ENCODE peak calls at places on chromosomes 13 and 19, in five cellular contexts. Y is pancreas; I is effector memory CD4-positive, alpha-beta T cell; L is heart left ventricle; P is right lobe of liver. N is an unnamed sample.

GRCh38 chr13:78265098-78265497 is 338.3 kb downstream of the POU4F1 start:
- DNase-seq in I (no peak), L (no peak), Y (no peak), P (no peak), N (no peak)

GRCh38 chr13:112968380-112968909 is 569 bp upstream of the MCF2L start:
- DNase-seq in P (peak), Y (peak), I (peak), L (no peak), N (no peak)

GRCh38 chr19:58330458-58330857 is 3.7 kb downstream of the ZSCAN22 start:
- DNase-seq in I (no peak), P (no peak), L (no peak), Y (no peak), N (peak)

GRCh38 chr13:44470623-44471562 is 97.3 kb downstream of the SERP2 start:
- DNase-seq in P (no peak), Y (no peak), I (no peak), L (no peak), N (no peak)

GRCh38 chr13:106522112-106522511 is 13.3 kb downstream of the EFNB2 start:
- DNase-seq in Y (no peak), I (no peak), L (no peak), P (no peak), N (no peak)

GRCh38 chr19:47239152-47239551 is 8.2 kb upstream of the BBC3 start:
- DNase-seq in Y (no peak), P (no peak), I (no peak), L (no peak), N (no peak)

GRCh38 chr19:51327066-51327985 is 14.6 kb downstream of the VSIG10L start:
- DNase-seq in P (no peak), I (peak), Y (no peak), L (peak), N (no peak)

GRCh38 chr13:29688193-29688592 is 92.7 kb upstream of the SLC7A1 start:
- DNase-seq in I (no peak), Y (no peak), P (no peak), L (no peak), N (no peak)

GRCh38 chr13:49441846-49442245 is 2.0 kb downstream of the CAB39L start:
- DNase-seq in P (no peak), I (no peak), L (no peak), Y (no peak), N (no peak)

GRCh38 chr13:100773923-100774641 is 99.5 kb upstream of the TMTC4 start:
- DNase-seq in L (no peak), P (no peak), Y (no peak), I (no peak), N (no peak)

GRCh38 chr13:52809310-52809769 is 39.1 kb downstream of the PCDH8 start:
- DNase-seq in L (peak), Y (no peak), I (no peak), P (no peak), N (no peak)
- H3K27ac ChIP-seq in L (no peak), Y (no peak), I (no peak), P (no peak), N (no peak)

GRCh38 chr19:17943284-17944221 is 10.7 kb downstream of the CCDC124 start:
- DNase-seq in P (no peak), Y (no peak), L (no peak), I (no peak), N (peak)
- H3K27ac ChIP-seq in P (no peak), Y (no peak), L (no peak), I (no peak), N (no peak)

DNA sequence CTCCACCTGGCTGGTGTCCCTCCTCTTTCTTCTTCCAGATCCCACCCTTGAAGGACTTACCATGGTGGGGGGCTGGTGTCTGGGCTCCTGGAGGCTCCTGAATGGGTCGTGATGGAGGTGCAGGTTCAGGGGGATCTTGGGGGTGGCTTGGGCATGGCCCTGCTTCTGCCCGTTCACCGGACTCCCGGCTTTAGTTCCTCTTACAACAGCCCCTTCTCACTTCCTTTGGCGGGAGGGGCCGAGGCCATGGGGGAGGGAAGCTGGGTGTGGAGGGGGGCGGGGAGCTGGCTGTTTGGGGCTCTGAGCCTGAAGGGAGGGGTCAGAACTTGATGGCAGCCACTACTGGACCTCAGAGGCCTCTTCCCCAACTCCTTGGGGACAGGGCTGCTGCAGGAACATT is at the start of gene MYO1F:
- DNase-seq in Y (no peak), I (no peak), L (peak), P (peak), N (peak)
- H3K27ac ChIP-seq in Y (peak), I (peak), L (no peak), P (peak), N (peak)

DNA sequence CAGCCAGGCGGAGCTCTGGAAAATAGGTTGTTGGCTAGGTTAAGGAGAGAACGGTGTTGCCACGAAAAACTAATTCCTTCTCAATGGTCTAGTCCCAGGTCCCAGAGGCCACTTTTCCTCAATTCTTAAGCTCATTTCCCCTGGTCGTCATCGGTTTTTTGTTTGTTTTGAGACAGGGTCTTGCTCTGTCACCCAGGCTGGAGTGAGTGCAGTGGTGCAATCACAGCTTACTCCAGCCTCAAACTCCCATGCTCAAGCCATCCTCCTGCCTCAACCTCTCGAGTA is 1.2 kb downstream of the SF3A2 start:
- DNase-seq in P (no peak), Y (no peak), I (no peak), L (no peak), N (no peak)
- H3K27ac ChIP-seq in P (no peak), Y (no peak), I (peak), L (peak), N (no peak)

DNA sequence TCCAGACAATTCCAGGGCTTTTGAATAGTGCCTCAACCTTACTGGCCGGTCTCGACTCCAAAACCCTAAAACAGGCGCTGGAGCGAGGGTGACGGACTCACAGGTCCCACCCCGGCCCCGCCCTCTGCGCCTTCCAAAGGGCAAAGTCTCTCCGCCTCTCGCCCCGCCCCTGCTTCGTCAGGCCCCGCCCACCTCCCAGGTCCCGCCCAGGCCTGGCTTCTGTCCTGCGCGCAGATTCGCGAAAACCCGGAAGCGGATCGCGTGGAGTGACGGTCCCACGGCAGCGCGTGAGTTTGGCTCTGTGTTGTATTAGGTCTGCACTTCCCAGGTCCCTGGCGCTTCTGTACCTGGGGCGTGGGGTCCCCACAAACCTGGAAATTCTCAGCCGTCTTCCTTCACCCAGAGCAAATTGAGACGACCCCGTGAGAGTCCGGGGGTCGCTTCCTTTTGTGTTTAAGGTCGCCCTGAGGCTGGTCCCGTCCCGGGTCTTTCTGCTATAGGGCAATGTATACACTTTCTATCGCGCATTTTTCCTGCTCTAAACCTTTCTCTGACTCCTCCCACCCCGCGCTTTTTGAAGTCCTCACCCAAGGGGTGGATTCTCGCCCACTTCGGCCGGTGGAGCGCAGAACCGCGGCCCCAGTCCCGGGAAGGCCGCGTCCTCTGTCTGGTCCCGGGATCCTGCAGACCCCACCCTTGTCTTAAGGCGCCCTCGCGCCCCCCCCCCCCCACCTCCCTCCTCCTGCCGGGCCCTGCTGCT is at the start of gene ZNF813:
- DNase-seq in P (peak), I (peak), Y (peak), L (peak), N (peak)
- H3K27ac ChIP-seq in P (peak), I (peak), Y (peak), L (peak), N (no peak)

DNA sequence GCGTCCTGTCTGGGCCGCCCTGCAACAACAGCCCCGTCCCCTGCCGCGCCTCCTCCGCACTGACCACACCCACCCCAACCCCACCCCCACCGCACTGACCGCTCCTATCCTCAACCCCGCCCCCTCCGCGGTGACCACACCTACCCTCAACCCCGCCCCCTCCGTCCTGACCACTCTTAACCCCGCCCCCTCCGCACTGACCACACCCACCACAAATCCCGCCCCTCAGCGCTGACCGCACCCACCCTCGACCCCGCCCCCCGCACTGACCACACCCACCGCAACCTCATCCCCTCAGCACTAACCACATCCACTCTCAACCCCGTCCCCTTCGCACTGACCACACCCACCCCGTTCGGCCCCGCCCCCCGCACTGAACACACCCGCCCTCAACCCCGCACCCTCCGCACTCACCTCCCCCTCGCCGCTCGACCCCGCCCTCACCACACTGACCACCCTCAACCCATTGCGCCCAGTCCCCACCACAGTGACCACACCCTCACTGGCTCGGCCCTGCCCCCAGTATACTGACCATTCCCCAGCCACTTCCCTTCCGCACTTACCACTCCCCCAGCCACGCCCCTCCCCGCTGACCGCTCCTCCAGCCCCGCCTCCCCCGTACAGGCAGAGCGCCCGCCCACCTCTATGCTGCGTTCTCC is 8.2 kb downstream of the F2RL3 start:
- DNase-seq in P (peak), L (peak), I (peak), Y (peak), N (peak)
- H3K27ac ChIP-seq in P (peak), L (peak), I (no peak), Y (peak), N (no peak)

DNA sequence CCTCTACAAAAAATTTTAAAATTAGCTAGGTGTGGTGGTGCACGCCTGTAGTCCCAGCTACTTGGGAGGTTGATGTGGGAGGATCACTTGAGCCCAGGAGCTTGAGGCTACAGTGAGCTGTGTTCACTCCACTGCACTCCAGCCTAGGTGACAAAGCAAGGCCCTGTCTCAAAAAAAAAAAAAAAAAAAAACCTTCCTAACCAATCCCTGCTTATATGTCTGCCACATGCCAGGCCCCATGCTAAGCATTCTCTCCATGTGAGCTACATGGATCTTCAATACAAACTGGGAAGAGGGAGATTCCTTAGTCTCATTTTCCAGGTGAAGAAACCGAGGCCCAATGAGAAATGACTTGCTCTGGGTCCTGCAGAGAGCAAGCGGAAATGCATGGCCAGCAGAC is 2.3 kb upstream of the OVOL3 start:
- DNase-seq in L (no peak), P (no peak), I (no peak), Y (no peak), N (no peak)
- H3K27ac ChIP-seq in L (no peak), P (no peak), I (no peak), Y (no peak), N (no peak)

N was measured in caudate nucleus.